ENCODE peak calls at places on chromosomes 16 and 17, in seven cellular contexts. M, T, N, S, B, K and Q are unnamed samples.

GRCh38 chr16:48014349-48015135 is 141.3 kb downstream of the ABCC12 start:
- DNase-seq in M (no peak), T (peak; percentile 43), N (no peak), S (no peak), B (peak; percentile 4), K (no peak), Q (peak; percentile 18)

GRCh38 chr16:27853651-27854050 is 209.9 kb downstream of the GSG1L start:
- DNase-seq in M (no peak), T (no peak), N (no peak), S (no peak), B (no peak), K (no peak), Q (no peak)

GRCh38 chr17:75430159-75430748 is 24.8 kb upstream of the GRB2 start:
- DNase-seq in M (no peak), T (peak; percentile 93), N (no peak), S (no peak), B (no peak), K (no peak), Q (peak; percentile 63)

GRCh38 chr16:10961231-10961630 is 16.9 kb downstream of the CLEC16A start:
- DNase-seq in M (peak; percentile 63), T (peak; percentile 92), N (no peak), S (no peak), B (peak; percentile 92), K (no peak), Q (peak; percentile 74)

GRCh38 chr16:67666538-67667433 is at the start of the genes C16orf86 and ENKD1:
- DNase-seq in M (no peak), T (peak; percentile 80), N (peak; percentile 73), S (peak; percentile 83), B (peak; percentile 64), K (peak; percentile 76), Q (peak; percentile 70)

GRCh38 chr17:29593546-29594440 is 861 bp downstream of the ANKRD13B start:
- DNase-seq in M (no peak), T (peak; percentile 25), N (no peak), S (no peak), B (no peak), K (peak; percentile 51), Q (peak; percentile 42)

GRCh38 chr16:67428146-67428731 is 2.7 kb upstream of the HSD11B2 start:
- DNase-seq in M (no peak), T (peak; percentile 64), N (peak; percentile 51), S (peak; percentile 56), B (peak; percentile 60), K (peak; percentile 76), Q (peak; percentile 71)

GRCh38 chr17:40846515-40847155 is 20.4 kb downstream of the KRT12 start:
- DNase-seq in M (no peak), T (no peak), N (no peak), S (no peak), B (peak; percentile 23), K (no peak), Q (no peak)

GRCh38 chr17:4607773-4608187 is 23.5 kb downstream of the SMTNL2 start:
- DNase-seq in M (no peak), T (peak; percentile 38), N (no peak), S (no peak), B (peak; percentile 63), K (peak; percentile 46), Q (peak; percentile 77)

GRCh38 chr16:25030420-25031131 is 15.4 kb upstream of the ARHGAP17 start:
- DNase-seq in M (no peak), T (no peak), N (no peak), S (no peak), B (no peak), K (no peak), Q (no peak)

GRCh38 chr17:37570527-37571093 is 38.6 kb downstream of the SYNRG start:
- DNase-seq in M (no peak), T (peak; percentile 79), N (peak; percentile 14), S (peak; percentile 37), B (peak; percentile 65), K (peak; percentile 25), Q (peak; percentile 62)

GRCh38 chr16:24255446-24256352 is at the start of gene CACNG3:
- DNase-seq in M (no peak), T (peak; percentile 8), N (peak; percentile 50), S (peak; percentile 67), B (peak; percentile 10), K (no peak), Q (peak; percentile 11)

GRCh38 chr16:78060295-78060694 is 37.9 kb downstream of the CLEC3A start:
- DNase-seq in M (no peak), T (no peak), N (no peak), S (no peak), B (no peak), K (no peak), Q (no peak)

GRCh38 chr17:68732301-68732749 is 131.2 kb upstream of the FAM20A start:
- DNase-seq in M (no peak), T (no peak), N (no peak), S (no peak), B (no peak), K (no peak), Q (no peak)

GRCh38 chr16:66846831-66847230 is 2.6 kb downstream of the CA7 start:
- DNase-seq in M (no peak), T (no peak), N (no peak), S (no peak), B (no peak), K (no peak), Q (no peak)

GRCh38 chr17:82272495-82273326 is 789 bp downstream of the CSNK1D start:
- DNase-seq in M (no peak), T (no peak), N (no peak), S (peak; percentile 46), B (no peak), K (no peak), Q (no peak)

GRCh38 chr17:75031972-75032895 is 14.5 kb downstream of the ATP5PD start:
- DNase-seq in M (peak; percentile 71), T (peak; percentile 88), N (peak; percentile 54), S (peak; percentile 74), B (peak; percentile 92), K (peak; percentile 58), Q (peak; percentile 64)

GRCh38 chr16:30697264-30698138 is 1.5 kb upstream of the SRCAP start:
- DNase-seq in M (no peak), T (no peak), N (no peak), S (no peak), B (no peak), K (peak; percentile 97), Q (peak; percentile 98)

GRCh38 chr17:82302991-82303943 is 14.1 kb downstream of the CD7 start:
- DNase-seq in M (no peak), T (no peak), N (no peak), S (peak; percentile 38), B (no peak), K (no peak), Q (no peak)

GRCh38 chr16:56620311-56620897 is 5.2 kb upstream of the MT1E start:
- DNase-seq in M (no peak), T (no peak), N (no peak), S (no peak), B (no peak), K (peak; percentile 11), Q (no peak)